ENCODE peak calls at places on chromosomes 1 and 21, in four cellular contexts. J is HepG2, E is K562, S is WTC11. P is an unnamed sample.

GRCh38 chr1:60895167-60896124 is 186.9 kb upstream of the NFIA start:
- DNase-seq in J (no peak), E (peak), S (no peak), P (no peak)

GRCh38 chr1:10071640-10072039 is 38.9 kb downstream of the UBE4B start:
- DNase-seq in J (no peak), E (no peak), S (no peak), P (no peak)

GRCh38 chr1:3417954-3418353 is 36.5 kb upstream of the ARHGEF16 start:
- DNase-seq in J (no peak), E (no peak), S (no peak), P (no peak)

GRCh38 chr1:115677172-115677542 is 35.4 kb downstream of the VANGL1 start:
- DNase-seq in J (no peak), E (no peak), S (no peak), P (no peak)

GRCh38 chr1:48338257-48338656 is 115.7 kb downstream of the SLC5A9 start:
- DNase-seq in J (no peak), E (no peak), S (no peak), P (no peak)

GRCh38 chr1:245715291-245715701 is 560.5 kb downstream of the KIF26B start:
- DNase-seq in J (no peak), E (no peak), S (no peak), P (no peak)

GRCh38 chr1:208309771-208310170 is 65.6 kb upstream of the PLXNA2 start:
- DNase-seq in J (no peak), E (no peak), S (no peak), P (no peak)

GRCh38 chr1:154567386-154568164 is at the start of gene CHRNB2:
- DNase-seq in J (peak), E (peak), S (peak), P (peak)

GRCh38 chr21:42781150-42781980 is 98.0 kb downstream of the WDR4 start:
- DNase-seq in J (peak), E (peak), S (peak), P (peak)

GRCh38 chr1:3369437-3370076 is 84.9 kb upstream of the ARHGEF16 start:
- DNase-seq in J (no peak), E (no peak), S (no peak), P (no peak)

GRCh38 chr1:88595355-88595754 is 88.7 kb upstream of the PKN2 start:
- DNase-seq in J (peak), E (peak), S (no peak), P (peak)

GRCh38 chr1:206706298-206706791 is 21.6 kb downstream of the MAPKAPK2 start:
- DNase-seq in J (no peak), E (no peak), S (no peak), P (no peak)

GRCh38 chr1:181139631-181140051 is 51.1 kb downstream of the IER5 start:
- DNase-seq in J (no peak), E (no peak), S (no peak), P (no peak)

GRCh38 chr1:53134961-53135734 is 7.3 kb downstream of the SLC1A7 start:
- DNase-seq in J (no peak), E (peak), S (no peak), P (no peak)

GRCh38 chr1:219308367-219308766 is 134.7 kb downstream of the LYPLAL1 start:
- DNase-seq in J (no peak), E (no peak), S (no peak), P (no peak)

GRCh38 chr1:196623079-196623478 is 14.8 kb upstream of the KCNT2 start:
- DNase-seq in J (no peak), E (no peak), S (no peak), P (no peak)

GRCh38 chr1:8474369-8474768 is 156.5 kb downstream of the SLC45A1 start:
- DNase-seq in J (no peak), E (no peak), S (no peak), P (no peak)

GRCh38 chr1:91511386-91511785 is 10.7 kb downstream of the CDC7 start:
- DNase-seq in J (peak), E (peak), S (no peak), P (peak)

GRCh38 chr1:6701437-6702153 is at the start of gene DNAJC11:
- DNase-seq in J (peak), E (peak), S (peak), P (peak)

GRCh38 chr1:145916745-145917144 is 1.8 kb downstream of the PEX11B start:
- DNase-seq in J (no peak), E (peak), S (no peak), P (no peak)

GRCh38 chr1:40422630-40423263 is 27.5 kb upstream of the ZFP69B start:
- DNase-seq in J (no peak), E (no peak), S (no peak), P (no peak)

GRCh38 chr1:222523852-222524251 is 24.1 kb downstream of the HHIPL2 start:
- DNase-seq in J (no peak), E (no peak), S (no peak), P (no peak)

GRCh38 chr1:222522105-222522915 is 25.6 kb downstream of the HHIPL2 start:
- DNase-seq in J (peak), E (no peak), S (no peak), P (no peak)

GRCh38 chr1:222525956-222526355 is 21.9 kb downstream of the HHIPL2 start:
- DNase-seq in J (no peak), E (no peak), S (no peak), P (no peak)

GRCh38 chr1:222521299-222522104 is 26.4 kb downstream of the HHIPL2 start:
- DNase-seq in J (peak), E (no peak), S (no peak), P (no peak)
- TF ChIP-seq ELF4 in J (no peak), E (no peak), S (no peak), P (no peak)

GRCh38 chr1:165958306-165958705 is 130.9 kb downstream of the UCK2 start:
- DNase-seq in J (no peak), E (no peak), S (no peak), P (no peak)
- TF ChIP-seq ELF4 in J (no peak), E (no peak), S (no peak), P (no peak)

DNA sequence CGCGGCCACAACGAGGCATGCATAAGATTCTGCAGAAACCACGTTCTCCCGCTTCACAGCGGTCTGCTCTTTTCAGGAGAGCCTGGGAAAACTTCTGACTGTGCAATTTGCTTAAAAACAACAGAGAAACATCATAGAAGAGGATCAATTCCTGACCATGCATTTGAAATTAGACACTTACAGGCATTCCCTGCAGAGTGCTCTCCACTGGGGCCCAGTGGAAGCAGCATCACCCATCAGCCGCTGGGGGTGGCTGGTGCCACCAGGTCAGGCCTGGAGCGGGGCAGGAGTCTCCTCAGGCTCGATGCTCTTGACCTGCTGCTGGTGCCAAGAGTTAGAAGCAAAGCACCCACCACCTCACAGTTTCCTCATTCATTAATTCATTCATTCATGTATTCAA is 226.8 kb upstream of the POU3F1 start:
- DNase-seq in J (no peak), E (no peak), S (no peak), P (no peak)
- TF ChIP-seq ELF4 in J (no peak), E (no peak), S (no peak), P (no peak)

DNA sequence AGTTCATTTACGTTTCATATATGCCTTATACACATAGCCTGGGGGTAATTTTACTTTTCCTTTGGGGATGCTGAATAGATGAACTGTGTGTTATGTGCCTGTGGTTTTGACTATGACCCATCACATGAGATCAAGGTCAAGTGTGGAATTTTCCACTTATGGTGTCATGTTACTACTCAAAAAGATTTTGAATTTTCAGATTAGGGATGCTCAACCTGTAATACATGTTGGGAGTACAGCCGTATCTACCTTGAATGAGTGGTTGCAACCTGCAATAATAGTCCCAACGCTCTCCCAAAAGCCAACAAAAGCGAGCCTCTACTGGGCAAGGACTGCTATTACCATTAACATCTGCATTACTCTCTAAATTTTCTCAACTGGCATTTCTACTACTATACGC is 68.5 kb upstream of the SDC3 start:
- DNase-seq in J (peak), E (no peak), S (no peak), P (peak)
- TF ChIP-seq ELF4 in J (no peak), E (no peak), S (no peak), P (no peak)